ENCODE peak calls at places on chromosomes 4 and X, in eight cellular contexts. One of them, this sample, is unnamed. For H3K4me1, the result is how much of the 10 kb centered on the place peaks cover.

GRCh38 chrX:118189628-118190027 is 73.0 kb upstream of the KLHL13 start:
- DNase-seq in effector memory CD4-positive, alpha-beta T cell: no peak
- DNase-seq in tibial nerve: no peak
- DNase-seq in GM23248: no peak
- DNase-seq in OCI-LY7: no peak
- DNase-seq in mammary epithelial cell: no peak
- DNase-seq in stomach: no peak
- DNase-seq in transverse colon: no peak
- DNase-seq in this sample: no peak

GRCh38 chrX:35665311-35665710 is 132.8 kb upstream of the MAGEB16 start:
- DNase-seq in effector memory CD4-positive, alpha-beta T cell: no peak
- DNase-seq in tibial nerve: no peak
- DNase-seq in GM23248: no peak
- DNase-seq in OCI-LY7: no peak
- DNase-seq in mammary epithelial cell: peak
- DNase-seq in stomach: no peak
- DNase-seq in transverse colon: no peak
- DNase-seq in this sample: no peak

GRCh38 chr4:99087887-99088484 is 602 bp downstream of the ADH5 start:
- DNase-seq in effector memory CD4-positive, alpha-beta T cell: no peak
- DNase-seq in tibial nerve: peak
- DNase-seq in GM23248: peak
- DNase-seq in OCI-LY7: peak
- DNase-seq in mammary epithelial cell: peak
- DNase-seq in stomach: peak
- DNase-seq in transverse colon: peak
- DNase-seq in this sample: peak

GRCh38 chr4:100428051-100428450 is 89.8 kb downstream of the EMCN start:
- DNase-seq in effector memory CD4-positive, alpha-beta T cell: no peak
- DNase-seq in tibial nerve: no peak
- DNase-seq in GM23248: peak
- DNase-seq in OCI-LY7: no peak
- DNase-seq in mammary epithelial cell: peak
- DNase-seq in stomach: no peak
- DNase-seq in transverse colon: no peak
- DNase-seq in this sample: no peak

GRCh38 chr4:94926936-94927335 is 169.2 kb downstream of the BMPR1B start:
- DNase-seq in effector memory CD4-positive, alpha-beta T cell: no peak
- DNase-seq in tibial nerve: no peak
- DNase-seq in GM23248: no peak
- DNase-seq in OCI-LY7: no peak
- DNase-seq in mammary epithelial cell: no peak
- DNase-seq in stomach: no peak
- DNase-seq in transverse colon: no peak
- DNase-seq in this sample: no peak

GRCh38 chr4:87005690-87006461 is 71.1 kb downstream of the AFF1 start:
- DNase-seq in effector memory CD4-positive, alpha-beta T cell: no peak
- DNase-seq in tibial nerve: no peak
- DNase-seq in GM23248: peak
- DNase-seq in OCI-LY7: peak
- DNase-seq in mammary epithelial cell: no peak
- DNase-seq in stomach: no peak
- DNase-seq in transverse colon: peak
- DNase-seq in this sample: no peak

GRCh38 chr4:106090826-106091225 is 195.6 kb downstream of the NPNT start:
- DNase-seq in effector memory CD4-positive, alpha-beta T cell: no peak
- DNase-seq in tibial nerve: no peak
- DNase-seq in GM23248: no peak
- DNase-seq in OCI-LY7: no peak
- DNase-seq in mammary epithelial cell: no peak
- DNase-seq in stomach: no peak
- DNase-seq in transverse colon: no peak
- DNase-seq in this sample: no peak

GRCh38 chr4:108359130-108359709 is 190.5 kb upstream of the LEF1 start:
- DNase-seq in effector memory CD4-positive, alpha-beta T cell: no peak
- DNase-seq in tibial nerve: no peak
- DNase-seq in GM23248: no peak
- DNase-seq in OCI-LY7: peak
- DNase-seq in mammary epithelial cell: no peak
- DNase-seq in stomach: no peak
- DNase-seq in transverse colon: no peak
- DNase-seq in this sample: no peak

GRCh38 chr4:86737244-86737643 is 111.9 kb downstream of the SLC10A6 start:
- DNase-seq in effector memory CD4-positive, alpha-beta T cell: no peak
- DNase-seq in tibial nerve: no peak
- DNase-seq in GM23248: no peak
- DNase-seq in OCI-LY7: no peak
- DNase-seq in mammary epithelial cell: no peak
- DNase-seq in stomach: no peak
- DNase-seq in transverse colon: no peak
- DNase-seq in this sample: no peak

GRCh38 chr4:80101768-80102116 is 28.7 kb upstream of the ANTXR2 start:
- DNase-seq in effector memory CD4-positive, alpha-beta T cell: no peak
- DNase-seq in tibial nerve: no peak
- DNase-seq in GM23248: peak
- DNase-seq in OCI-LY7: no peak
- DNase-seq in mammary epithelial cell: peak
- DNase-seq in stomach: no peak
- DNase-seq in transverse colon: no peak
- DNase-seq in this sample: no peak

GRCh38 chr4:102807345-102807744 is 20.0 kb downstream of the UBE2D3 start:
- DNase-seq in effector memory CD4-positive, alpha-beta T cell: no peak
- DNase-seq in tibial nerve: no peak
- DNase-seq in GM23248: no peak
- DNase-seq in OCI-LY7: no peak
- DNase-seq in mammary epithelial cell: no peak
- DNase-seq in stomach: no peak
- DNase-seq in transverse colon: no peak
- DNase-seq in this sample: no peak

GRCh38 chr4:149409186-149410056 is 406.2 kb downstream of the IQCM start:
- DNase-seq in effector memory CD4-positive, alpha-beta T cell: no peak
- DNase-seq in tibial nerve: no peak
- DNase-seq in GM23248: peak
- DNase-seq in OCI-LY7: no peak
- DNase-seq in mammary epithelial cell: peak
- DNase-seq in stomach: no peak
- DNase-seq in transverse colon: no peak
- DNase-seq in this sample: no peak

GRCh38 chr4:47203593-47203992 is 172.2 kb downstream of the GABRB1 start:
- DNase-seq in effector memory CD4-positive, alpha-beta T cell: no peak
- DNase-seq in tibial nerve: no peak
- DNase-seq in GM23248: no peak
- DNase-seq in OCI-LY7: no peak
- DNase-seq in mammary epithelial cell: no peak
- DNase-seq in stomach: no peak
- DNase-seq in transverse colon: no peak
- DNase-seq in this sample: no peak

GRCh38 chr4:145043306-145043705 is 54.7 kb downstream of the ANAPC10 start:
- DNase-seq in effector memory CD4-positive, alpha-beta T cell: no peak
- DNase-seq in tibial nerve: no peak
- DNase-seq in GM23248: no peak
- DNase-seq in OCI-LY7: no peak
- DNase-seq in mammary epithelial cell: no peak
- DNase-seq in stomach: no peak
- DNase-seq in transverse colon: no peak
- DNase-seq in this sample: no peak

GRCh38 chr4:27429260-27429970 is 568.8 kb downstream of the STIM2 start:
- DNase-seq in effector memory CD4-positive, alpha-beta T cell: no peak
- DNase-seq in tibial nerve: no peak
- DNase-seq in GM23248: peak
- DNase-seq in OCI-LY7: no peak
- DNase-seq in mammary epithelial cell: no peak
- DNase-seq in stomach: no peak
- DNase-seq in transverse colon: no peak
- DNase-seq in this sample: no peak

GRCh38 chr4:127586922-127587571 is 45.7 kb upstream of the INTU start:
- DNase-seq in effector memory CD4-positive, alpha-beta T cell: no peak
- DNase-seq in tibial nerve: no peak
- DNase-seq in GM23248: peak
- DNase-seq in OCI-LY7: peak
- DNase-seq in mammary epithelial cell: peak
- DNase-seq in stomach: no peak
- DNase-seq in transverse colon: no peak
- DNase-seq in this sample: no peak

GRCh38 chr4:185480016-185480732 is 8.6 kb upstream of the CCDC110 start:
- DNase-seq in effector memory CD4-positive, alpha-beta T cell: no peak
- DNase-seq in tibial nerve: no peak
- DNase-seq in GM23248: no peak
- DNase-seq in OCI-LY7: peak
- DNase-seq in mammary epithelial cell: no peak
- DNase-seq in stomach: no peak
- DNase-seq in transverse colon: no peak
- DNase-seq in this sample: no peak

GRCh38 chr4:10958226-10958856 is 273.8 kb upstream of the CLNK start:
- DNase-seq in effector memory CD4-positive, alpha-beta T cell: no peak
- DNase-seq in tibial nerve: no peak
- DNase-seq in GM23248: no peak
- DNase-seq in OCI-LY7: no peak
- DNase-seq in mammary epithelial cell: no peak
- DNase-seq in stomach: no peak
- DNase-seq in transverse colon: no peak
- DNase-seq in this sample: no peak

GRCh38 chr4:10965196-10965595 is 280.6 kb upstream of the CLNK start:
- DNase-seq in effector memory CD4-positive, alpha-beta T cell: no peak
- DNase-seq in tibial nerve: no peak
- DNase-seq in GM23248: no peak
- DNase-seq in OCI-LY7: no peak
- DNase-seq in mammary epithelial cell: no peak
- DNase-seq in stomach: no peak
- DNase-seq in transverse colon: no peak
- DNase-seq in this sample: no peak

GRCh38 chr4:10960386-10960785 is 275.8 kb upstream of the CLNK start:
- DNase-seq in effector memory CD4-positive, alpha-beta T cell: no peak
- DNase-seq in tibial nerve: no peak
- DNase-seq in GM23248: no peak
- DNase-seq in OCI-LY7: no peak
- DNase-seq in mammary epithelial cell: no peak
- DNase-seq in stomach: no peak
- DNase-seq in transverse colon: no peak
- DNase-seq in this sample: no peak

GRCh38 chr4:10962246-10962645 is 277.7 kb upstream of the CLNK start:
- DNase-seq in effector memory CD4-positive, alpha-beta T cell: no peak
- DNase-seq in tibial nerve: no peak
- DNase-seq in GM23248: no peak
- DNase-seq in OCI-LY7: no peak
- DNase-seq in mammary epithelial cell: no peak
- DNase-seq in stomach: no peak
- DNase-seq in transverse colon: no peak
- DNase-seq in this sample: no peak

GRCh38 chr4:10963958-10964705 is 279.6 kb upstream of the CLNK start:
- DNase-seq in effector memory CD4-positive, alpha-beta T cell: no peak
- DNase-seq in tibial nerve: no peak
- DNase-seq in GM23248: no peak
- DNase-seq in OCI-LY7: no peak
- DNase-seq in mammary epithelial cell: no peak
- DNase-seq in stomach: no peak
- DNase-seq in transverse colon: no peak
- DNase-seq in this sample: no peak
- H3K4me3 ChIP-seq in effector memory CD4-positive, alpha-beta T cell: no peak
- H3K4me3 ChIP-seq in tibial nerve: no peak
- H3K4me3 ChIP-seq in GM23248: no peak
- H3K4me3 ChIP-seq in OCI-LY7: no peak
- H3K4me3 ChIP-seq in mammary epithelial cell: no peak
- H3K4me3 ChIP-seq in stomach: no peak
- H3K4me3 ChIP-seq in transverse colon: no peak
- H3K4me3 ChIP-seq in this sample: no peak

GRCh38 chrX:100817340-100817739 is 2.9 kb upstream of the CSTF2 start:
- DNase-seq in effector memory CD4-positive, alpha-beta T cell: no peak
- DNase-seq in tibial nerve: no peak
- DNase-seq in GM23248: no peak
- DNase-seq in OCI-LY7: no peak
- DNase-seq in mammary epithelial cell: no peak
- DNase-seq in stomach: no peak
- DNase-seq in transverse colon: no peak
- DNase-seq in this sample: no peak

DNA sequence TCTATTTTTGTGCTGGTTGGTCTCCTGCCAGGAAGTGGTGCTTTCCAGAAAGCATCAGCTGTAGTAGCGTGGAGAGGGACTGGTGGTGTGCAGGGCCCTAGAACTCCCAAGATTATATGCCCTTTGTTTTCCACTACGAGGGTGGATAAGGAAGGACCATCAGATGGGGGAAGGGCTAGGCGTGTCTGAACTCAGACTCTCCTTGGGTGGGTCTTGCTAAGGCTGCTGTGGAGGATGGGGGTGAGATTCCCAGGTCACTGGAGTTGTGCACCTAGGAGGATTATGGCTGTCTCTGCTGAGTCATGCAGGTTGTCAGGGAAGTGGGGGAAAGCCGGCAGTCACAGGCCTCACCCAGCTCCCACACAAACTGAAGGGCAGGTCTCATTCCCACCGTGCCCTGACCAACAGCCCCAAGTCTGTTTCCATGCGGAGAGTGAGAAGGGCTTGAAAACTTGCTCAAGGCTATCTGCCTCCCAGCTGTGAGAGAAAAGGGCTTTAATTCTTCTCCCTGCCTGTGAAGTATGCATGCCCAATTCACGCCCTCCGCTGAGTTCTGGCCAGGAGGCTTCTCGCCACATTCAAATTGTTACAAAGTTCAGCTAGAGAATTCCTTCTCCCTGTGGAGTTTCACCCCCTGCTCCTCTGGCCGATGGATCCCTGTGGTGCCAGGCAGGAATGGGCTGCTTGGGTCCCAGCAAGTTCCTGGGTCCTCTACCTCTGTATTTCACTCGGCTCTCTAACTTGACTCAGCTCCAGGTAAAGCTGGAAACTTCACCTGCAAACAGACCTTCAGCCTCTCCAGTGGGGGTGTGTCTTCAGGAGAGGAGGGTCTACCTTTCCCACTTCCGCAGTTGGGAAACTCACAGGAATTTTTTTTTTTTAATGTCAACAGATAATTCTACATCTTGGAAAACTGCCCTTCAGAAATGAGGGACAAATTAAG is 7.7 kb upstream of the CSTF2 start:
- DNase-seq in effector memory CD4-positive, alpha-beta T cell: no peak
- DNase-seq in tibial nerve: no peak
- DNase-seq in GM23248: no peak
- DNase-seq in OCI-LY7: no peak
- DNase-seq in mammary epithelial cell: no peak
- DNase-seq in stomach: no peak
- DNase-seq in transverse colon: peak
- DNase-seq in this sample: no peak
- H3K4me1 ChIP-seq in effector memory CD4-positive, alpha-beta T cell: under half
- H3K4me1 ChIP-seq in tibial nerve: under half
- H3K4me1 ChIP-seq in GM23248: under half
- H3K4me1 ChIP-seq in OCI-LY7: under half
- H3K4me1 ChIP-seq in mammary epithelial cell: under half
- H3K4me1 ChIP-seq in stomach: under half
- H3K4me1 ChIP-seq in transverse colon: under half
- H3K4me1 ChIP-seq in this sample: under half

GRCh38 chrX:21412029-21412428 is 37.8 kb downstream of the CNKSR2 start:
- DNase-seq in effector memory CD4-positive, alpha-beta T cell: no peak
- DNase-seq in tibial nerve: no peak
- DNase-seq in GM23248: peak
- DNase-seq in OCI-LY7: no peak
- DNase-seq in mammary epithelial cell: peak
- DNase-seq in stomach: no peak
- DNase-seq in transverse colon: no peak
- DNase-seq in this sample: no peak
- H3K4me3 ChIP-seq in effector memory CD4-positive, alpha-beta T cell: no peak
- H3K4me3 ChIP-seq in tibial nerve: no peak
- H3K4me3 ChIP-seq in GM23248: no peak
- H3K4me3 ChIP-seq in OCI-LY7: no peak
- H3K4me3 ChIP-seq in mammary epithelial cell: no peak
- H3K4me3 ChIP-seq in stomach: no peak
- H3K4me3 ChIP-seq in transverse colon: no peak
- H3K4me3 ChIP-seq in this sample: no peak

GRCh38 chr4:25159837-25160713 is at the start of gene SEPSECS:
- DNase-seq in effector memory CD4-positive, alpha-beta T cell: peak
- DNase-seq in tibial nerve: peak
- DNase-seq in GM23248: peak
- DNase-seq in OCI-LY7: peak
- DNase-seq in mammary epithelial cell: peak
- DNase-seq in stomach: peak
- DNase-seq in transverse colon: peak
- DNase-seq in this sample: peak
- H3K4me1 ChIP-seq in effector memory CD4-positive, alpha-beta T cell: under half
- H3K4me1 ChIP-seq in tibial nerve: under half
- H3K4me1 ChIP-seq in GM23248: under half
- H3K4me1 ChIP-seq in OCI-LY7: under half
- H3K4me1 ChIP-seq in mammary epithelial cell: under half
- H3K4me1 ChIP-seq in stomach: under half
- H3K4me1 ChIP-seq in transverse colon: under half
- H3K4me1 ChIP-seq in this sample: under half